ENCODE peak calls at places on chromosomes 2 and 18, in five cellular contexts. M is A549, L is HCT116, A is HepG2, F is endothelial cell of umbilical vein. Z is an unnamed sample.

GRCh38 chr2:47076586-47077441 is 78.3 kb downstream of the STPG4 start:
- DNase-seq in M (peak), L (peak), A (peak), F (peak), Z (no peak)

GRCh38 chr2:76861708-76862107 is 660.5 kb downstream of the LRRTM4 start:
- DNase-seq in M (no peak), L (no peak), A (no peak), F (no peak), Z (peak)

GRCh38 chr2:29309090-29310054 is 194.2 kb downstream of the CLIP4 start:
- DNase-seq in M (peak), L (peak), A (peak), F (peak), Z (peak)

GRCh38 chr2:14903709-14904374 is 271.3 kb downstream of the LRATD1 start:
- DNase-seq in M (peak), L (peak), A (peak), F (no peak), Z (peak)

GRCh38 chr2:6556755-6557154 is 309.0 kb downstream of the CMPK2 start:
- DNase-seq in M (no peak), L (peak), A (peak), F (no peak), Z (peak)

GRCh38 chr2:37561615-37562569 is 109.5 kb downstream of the CDC42EP3 start:
- DNase-seq in M (peak), L (peak), A (peak), F (peak), Z (peak)

GRCh38 chr2:151823651-151824050 is 4.6 kb downstream of the ARL5A start:
- DNase-seq in M (no peak), L (no peak), A (no peak), F (peak), Z (peak)

GRCh38 chr2:117785740-117786139 is 28.8 kb upstream of the DDX18 start:
- DNase-seq in M (peak), L (peak), A (peak), F (peak), Z (peak)

GRCh38 chr2:15747698-15748471 is 156.2 kb downstream of the DDX1 start:
- DNase-seq in M (no peak), L (no peak), A (no peak), F (no peak), Z (no peak)

GRCh38 chr2:127000194-127000593 is 101.5 kb downstream of the TEX51 start:
- DNase-seq in M (no peak), L (no peak), A (no peak), F (no peak), Z (no peak)

GRCh38 chr2:86249176-86249842 is 50.1 kb downstream of the MRPL35 start:
- DNase-seq in M (no peak), L (peak), A (no peak), F (no peak), Z (no peak)

GRCh38 chr2:109666466-109666865 is 52.3 kb downstream of the SOWAHC start:
- DNase-seq in M (no peak), L (no peak), A (no peak), F (no peak), Z (no peak)

GRCh38 chr2:127121341-127121740 is 14.4 kb upstream of the BIN1 start:
- DNase-seq in M (no peak), L (no peak), A (no peak), F (no peak), Z (no peak)

GRCh38 chr2:135299165-135299564 is 231.9 kb downstream of the ZRANB3 start:
- DNase-seq in M (no peak), L (no peak), A (no peak), F (no peak), Z (no peak)

GRCh38 chr2:140526575-140526974 is 1604.2 kb downstream of the LRP1B start:
- DNase-seq in M (no peak), L (peak), A (no peak), F (peak), Z (no peak)

GRCh38 chr2:29117636-29118303 is 2.6 kb downstream of the CLIP4 start:
- DNase-seq in M (peak), L (peak), A (peak), F (peak), Z (no peak)

GRCh38 chr18:49024408-49024807 is 73.6 kb upstream of the SMAD7 start:
- DNase-seq in M (no peak), L (no peak), A (no peak), F (no peak), Z (no peak)

GRCh38 chr2:180676520-180676919 is 303.9 kb upstream of the UBE2E3 start:
- DNase-seq in M (no peak), L (no peak), A (no peak), F (no peak), Z (no peak)

DNA sequence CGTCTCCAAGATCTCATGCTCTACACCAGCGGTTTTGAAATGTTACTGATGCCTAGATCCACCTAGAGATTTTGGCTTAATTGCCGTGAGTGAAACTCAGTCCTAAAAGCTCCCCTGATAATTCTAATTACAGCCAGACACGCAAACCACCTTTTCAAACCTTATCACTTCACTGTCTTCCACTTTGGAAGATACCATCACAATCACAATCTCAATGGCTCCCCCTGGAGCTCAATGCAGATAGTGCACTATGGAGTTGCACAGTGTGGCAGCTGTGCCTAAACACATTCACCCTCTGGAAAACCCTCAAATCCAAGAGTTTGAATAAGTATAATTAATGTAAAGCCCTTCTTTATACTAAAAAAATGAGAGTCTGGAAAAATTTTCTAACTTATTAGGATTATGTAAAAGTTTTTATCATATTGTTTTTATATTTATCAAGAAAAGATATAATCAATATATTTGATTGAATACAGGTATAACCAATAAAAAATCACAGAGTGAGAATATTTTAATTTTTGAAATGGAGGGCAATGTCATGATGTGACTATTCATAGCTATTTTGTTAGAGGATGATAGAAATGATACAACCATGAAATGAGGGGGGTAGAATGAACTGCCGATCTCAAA is 102.9 kb upstream of the SLC8A1 start:
- DNase-seq in M (peak), L (peak), A (peak), F (peak), Z (peak)
- TF ChIP-seq CTCF in M (peak), L (peak), A (peak), F (peak), Z (peak)

GRCh38 chr2:40914648-40915047 is 462.8 kb upstream of the SLC8A1 start:
- DNase-seq in M (no peak), L (no peak), A (no peak), F (no peak), Z (no peak)
- H3K4me3 ChIP-seq in M (no peak), L (no peak), A (no peak), F (no peak), Z (no peak)

GRCh38 chr2:206084870-206085741 is 868 bp downstream of the INO80D start:
- DNase-seq in M (no peak), L (no peak), A (no peak), F (peak), Z (peak)
- TF ChIP-seq MAX in M (no peak), L (no peak), A (no peak), F (no peak), Z (no peak)

DNA sequence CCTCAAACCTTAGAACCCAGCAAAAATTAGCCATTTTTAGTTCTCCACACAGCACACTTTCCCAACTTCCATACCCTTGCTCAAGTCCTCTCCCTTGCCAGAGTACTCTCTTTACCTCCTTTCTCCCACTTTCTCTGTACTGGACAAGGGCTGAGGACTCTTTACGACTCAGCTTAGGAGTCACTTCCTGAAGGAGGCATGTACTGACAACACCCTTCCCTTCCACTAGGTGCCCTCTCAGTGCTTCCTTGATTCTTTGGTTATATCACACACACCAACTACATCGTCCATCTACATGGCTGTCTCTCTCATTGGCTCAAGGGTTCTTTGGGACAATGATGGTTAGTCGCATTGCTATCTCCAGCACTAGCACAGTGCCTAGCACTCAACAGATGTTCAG is 5.2 kb upstream of the C18orf63 start:
- DNase-seq in M (no peak), L (no peak), A (peak), F (peak), Z (peak)
- TF ChIP-seq CTCF in M (no peak), L (peak), A (peak), F (no peak), Z (peak)

GRCh38 chr2:131724019-131724418 is 196.3 kb downstream of the CCDC74A start:
- DNase-seq in M (no peak), L (no peak), A (no peak), F (no peak), Z (no peak)
- H3K4me3 ChIP-seq in M (no peak), L (no peak), A (no peak), F (no peak), Z (no peak)

GRCh38 chr2:190912731-190913130 is 32.1 kb downstream of the GLS start:
- DNase-seq in M (no peak), L (no peak), A (no peak), F (no peak), Z (no peak)

GRCh38 chr2:190920085-190920484 is 39.5 kb downstream of the GLS start:
- DNase-seq in M (no peak), L (no peak), A (no peak), F (no peak), Z (no peak)

GRCh38 chr2:190913725-190914124 is 33.1 kb downstream of the GLS start:
- DNase-seq in M (no peak), L (no peak), A (no peak), F (no peak), Z (no peak)

GRCh38 chr2:190911813-190912212 is 31.2 kb downstream of the GLS start:
- DNase-seq in M (no peak), L (no peak), A (no peak), F (no peak), Z (no peak)

GRCh38 chr2:190916829-190917228 is 36.2 kb downstream of the GLS start:
- DNase-seq in M (no peak), L (no peak), A (no peak), F (no peak), Z (no peak)
- TF ChIP-seq MAX in M (no peak), L (no peak), A (no peak), F (no peak), Z (no peak)

DNA sequence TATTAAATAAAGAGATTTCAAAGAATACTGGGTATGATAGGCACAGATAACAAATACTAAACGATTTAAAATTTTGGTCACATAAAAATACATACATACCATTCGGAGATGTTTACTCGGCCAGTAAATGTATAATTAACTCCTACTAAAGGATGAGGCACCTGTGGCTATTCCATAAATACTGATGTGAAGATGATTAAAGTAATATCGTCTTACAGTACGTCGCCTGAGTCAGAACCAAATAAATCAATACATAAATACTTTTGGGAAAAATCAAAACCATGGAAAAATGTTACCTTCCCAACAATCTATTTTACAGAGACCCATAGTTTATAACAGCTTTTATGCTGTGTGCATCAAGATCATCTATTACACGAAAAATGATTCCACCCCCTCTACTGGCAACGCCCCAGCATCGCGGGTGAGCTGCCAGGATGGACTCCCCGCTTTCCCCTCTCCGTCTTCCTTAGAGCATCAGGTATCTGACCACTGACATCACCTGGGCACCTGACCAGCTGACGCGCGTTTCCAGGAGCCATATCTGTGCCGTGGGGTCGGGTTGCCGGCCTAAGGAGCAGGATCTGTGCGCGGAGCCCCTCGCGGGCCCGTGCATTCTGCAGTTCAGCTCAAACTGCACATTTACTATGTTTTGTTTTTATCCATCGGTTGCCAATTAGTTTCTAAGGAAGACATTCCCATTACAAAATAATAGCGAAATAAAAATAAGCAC is 970 bp downstream of the ICA1L start:
- DNase-seq in M (peak), L (peak), A (peak), F (peak), Z (peak)
- TF ChIP-seq CTCF in M (peak), L (peak), A (peak), F (peak), Z (peak)

GRCh38 chr2:170813611-170814550 is 2.8 kb upstream of the GAD1 start:
- DNase-seq in M (no peak), L (no peak), A (peak), F (peak), Z (peak)
- H3K4me3 ChIP-seq in M (no peak), L (no peak), A (no peak), F (no peak), Z (no peak)

GRCh38 chr2:39513641-39514094 is 76.6 kb upstream of the MAP4K3 start:
- DNase-seq in M (peak), L (peak), A (peak), F (peak), Z (peak)
- TF ChIP-seq MAX in M (no peak), L (no peak), A (no peak), F (peak), Z (no peak)